ENCODE peak calls at places on chromosomes 1 and 21, in nine cellular contexts. Q is breast epithelium, L is fibroblast of lung, Y is heart left ventricle, T is fibroblast of mammary gland, A is osteoblast, O is mammary epithelial cell, P is stomach, I is BE2C. W is an unnamed sample.

GRCh38 chr1:48493970-48494769 is 22.2 kb upstream of the SPATA6 start:
- DNase-seq in O (peak), I (no peak), T (peak), A (peak), Q (peak), L (peak), P (no peak), Y (no peak), W (peak)

GRCh38 chr1:199357591-199357990 is 669.9 kb upstream of the NR5A2 start:
- DNase-seq in A (no peak), O (no peak), Q (no peak), T (no peak), I (no peak), L (no peak), P (no peak), Y (no peak), W (no peak)

GRCh38 chr1:204359474-204360255 is at the start of gene PLEKHA6:
- DNase-seq in I (peak), P (no peak), A (peak), Y (peak), L (peak), T (peak), O (no peak), Q (no peak), W (peak)

GRCh38 chr1:29682918-29683314 is 446.6 kb downstream of the PTPRU start:
- DNase-seq in Q (peak), L (no peak), O (no peak), I (no peak), A (no peak), T (no peak), P (peak), Y (no peak), W (no peak)

GRCh38 chr1:14486401-14487110 is 111.9 kb upstream of the KAZN start:
- DNase-seq in Q (no peak), A (peak), O (peak), P (no peak), Y (peak), I (no peak), T (peak), L (peak), W (no peak)

GRCh38 chr1:179599623-179600249 is 8.1 kb downstream of the TDRD5 start:
- DNase-seq in T (peak), L (peak), O (peak), A (no peak), P (no peak), I (peak), Q (no peak), Y (no peak), W (peak)

GRCh38 chr1:113579256-113580018 is 179.8 kb downstream of the PHTF1 start:
- DNase-seq in Q (no peak), P (no peak), L (no peak), T (peak), O (no peak), Y (no peak), I (no peak), A (no peak), W (no peak)

GRCh38 chr1:109201123-109201703 is 12.5 kb upstream of the SARS1 start:
- DNase-seq in Y (no peak), A (peak), O (peak), Q (no peak), I (peak), P (peak), T (peak), L (peak), W (peak)

GRCh38 chr1:182410138-182410537 is 9.7 kb upstream of the TEDDM1 start:
- DNase-seq in Y (no peak), T (no peak), A (no peak), O (no peak), I (no peak), L (no peak), P (no peak), Q (no peak), W (no peak)
- TF ChIP-seq CTCF in Y (no peak), T (no peak), A (no peak), O (no peak), I (no peak), L (no peak), P (no peak), Q (no peak), W (no peak)

GRCh38 chr1:158249646-158250045 is 4.6 kb upstream of the CD1A start:
- DNase-seq in I (no peak), P (no peak), L (no peak), T (no peak), O (no peak), Q (no peak), A (no peak), Y (no peak), W (no peak)

GRCh38 chr1:158248122-158248521 is 6.1 kb upstream of the CD1A start:
- DNase-seq in O (no peak), Q (no peak), A (no peak), T (no peak), I (no peak), P (no peak), Y (no peak), L (no peak), W (no peak)

GRCh38 chr1:158251160-158251559 is 3.1 kb upstream of the CD1A start:
- DNase-seq in I (no peak), O (no peak), L (no peak), T (no peak), Q (no peak), A (peak), Y (no peak), P (no peak), W (no peak)

GRCh38 chr1:158248771-158249170 is 5.5 kb upstream of the CD1A start:
- DNase-seq in O (no peak), Y (no peak), T (no peak), A (no peak), P (no peak), Q (no peak), I (no peak), L (no peak), W (no peak)

GRCh38 chr1:158246650-158247049 is 7.6 kb upstream of the CD1A start:
- DNase-seq in T (no peak), Q (no peak), A (no peak), I (no peak), O (no peak), Y (no peak), P (no peak), L (no peak), W (no peak)
- TF ChIP-seq CTCF in T (no peak), Q (no peak), A (no peak), I (no peak), O (peak), Y (no peak), P (no peak), L (no peak), W (no peak)

GRCh38 chr1:203167913-203168200 is 7.8 kb downstream of the MYBPH start:
- DNase-seq in L (no peak), Y (no peak), A (peak), I (no peak), P (no peak), O (no peak), Q (no peak), T (no peak), W (no peak)

GRCh38 chr1:203167026-203167912 is 8.4 kb downstream of the MYBPH start:
- DNase-seq in L (no peak), Y (no peak), I (no peak), O (no peak), Q (no peak), P (no peak), A (peak), T (no peak), W (no peak)

GRCh38 chr1:203165800-203166161 is 9.8 kb downstream of the MYBPH start:
- DNase-seq in O (no peak), P (no peak), T (no peak), I (no peak), Q (no peak), Y (no peak), A (peak), L (no peak), W (no peak)

GRCh38 chr1:203165101-203165799 is 10.4 kb downstream of the MYBPH start:
- DNase-seq in T (no peak), Y (no peak), P (no peak), O (no peak), A (peak), Q (no peak), L (no peak), I (no peak), W (no peak)

DNA sequence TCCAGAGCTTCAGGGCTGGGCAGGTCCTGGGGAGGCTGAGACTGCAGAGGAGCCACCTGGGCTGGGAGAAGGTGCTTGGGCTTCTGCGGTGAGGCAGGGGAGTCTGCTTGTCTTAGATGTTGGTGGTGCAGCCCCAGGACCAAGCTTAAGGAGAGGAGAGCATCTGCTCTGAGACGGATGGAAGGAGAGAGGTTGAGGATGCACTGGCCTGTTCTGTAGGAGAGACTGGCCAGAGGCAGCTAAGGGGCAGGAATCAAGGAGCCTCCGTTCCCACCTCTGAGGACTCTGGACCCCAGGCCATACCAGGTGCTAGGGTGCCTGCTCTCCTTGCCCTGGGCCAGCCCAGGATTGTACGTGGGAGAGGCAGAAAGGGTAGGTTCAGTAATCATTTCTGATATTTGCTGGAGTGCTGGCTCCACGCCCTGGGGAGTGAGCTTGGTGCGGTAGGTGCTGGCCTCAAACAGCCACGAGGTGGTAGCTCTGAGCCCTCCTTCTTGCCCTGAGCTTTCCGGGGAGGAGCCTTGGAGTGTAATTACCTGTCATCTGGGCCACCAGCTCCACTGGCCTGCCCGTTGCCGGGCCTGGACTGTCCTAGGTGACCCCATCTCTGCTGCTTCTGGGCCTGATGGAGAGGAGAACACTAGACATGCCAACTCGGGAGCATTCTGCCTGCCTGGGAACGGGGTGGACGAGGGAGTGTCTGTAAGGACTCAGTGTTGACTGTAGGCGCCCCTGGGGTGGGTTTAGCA is 9.3 kb downstream of the MYBPH start:
- DNase-seq in Y (no peak), I (no peak), P (peak), T (no peak), L (no peak), A (peak), Q (no peak), O (no peak), W (peak)
- TF ChIP-seq CTCF in Y (no peak), I (no peak), P (no peak), T (no peak), L (no peak), A (peak), Q (no peak), O (no peak), W (no peak)

GRCh38 chr21:45281411-45282282 is 6.0 kb downstream of the POFUT2 start:
- DNase-seq in O (no peak), T (no peak), I (no peak), Q (no peak), P (peak), A (no peak), L (no peak), Y (no peak), W (peak)
- TF ChIP-seq CTCF in O (no peak), T (no peak), I (no peak), Q (no peak), P (no peak), A (no peak), L (no peak), Y (no peak), W (no peak)